ENCODE peak calls at places on chromosomes 1 and 21, in ten cellular contexts. One of them, this sample, is unnamed.
A peak's percentile ranks its signal among the peaks of the same experiment; 100 is the strongest.

GRCh38 chr1:117120774-117121588 is 568 bp downstream of the TRIM45 start:
- DNase-seq in stimulated activated CD4-positive, alpha-beta T cell treated with anti-CD3 and anti-CD28 coated beads, TNF-alpha, amount 100 ng/mL, for 24 hours: no peak
- DNase-seq in SK-MEL-5: peak; percentile 32
- DNase-seq in amniotic stem cell: no peak
- DNase-seq in T-helper 2 cell treated with Interferon-gamma antibody and Interleukin-4, amounts not matched to agents 5 μg/mL and 100 μg/mL, for 36 hours: no peak
- DNase-seq in ovary: no peak
- DNase-seq in NCI-H774: peak; percentile 46
- DNase-seq in T-helper 9 cell: no peak
- DNase-seq in islet precursor cell: peak; percentile 56
- DNase-seq in activated T-helper 1 cell treated with Interleukin-2 at 50 U/mL for 16 hours: no peak
- DNase-seq in this sample: peak; percentile 4

GRCh38 chr1:41056907-41057306 is 35.4 kb upstream of the SLFNL1 start:
- DNase-seq in islet precursor cell: no peak
- DNase-seq in T-helper 2 cell treated with Interferon-gamma antibody and Interleukin-4, amounts not matched to agents 5 μg/mL and 100 μg/mL, for 36 hours: no peak
- DNase-seq in T-helper 9 cell: no peak
- DNase-seq in NCI-H774: no peak
- DNase-seq in stimulated activated CD4-positive, alpha-beta T cell treated with anti-CD3 and anti-CD28 coated beads, TNF-alpha, amount 100 ng/mL, for 24 hours: no peak
- DNase-seq in amniotic stem cell: no peak
- DNase-seq in ovary: no peak
- DNase-seq in SK-MEL-5: no peak
- DNase-seq in activated T-helper 1 cell treated with Interleukin-2 at 50 U/mL for 16 hours: no peak
- DNase-seq in this sample: no peak

GRCh38 chr1:145985129-145985501 is 11.3 kb downstream of the TXNIP start:
- DNase-seq in amniotic stem cell: no peak
- DNase-seq in T-helper 2 cell treated with Interferon-gamma antibody and Interleukin-4, amounts not matched to agents 5 μg/mL and 100 μg/mL, for 36 hours: no peak
- DNase-seq in T-helper 9 cell: no peak
- DNase-seq in SK-MEL-5: no peak
- DNase-seq in stimulated activated CD4-positive, alpha-beta T cell treated with anti-CD3 and anti-CD28 coated beads, TNF-alpha, amount 100 ng/mL, for 24 hours: no peak
- DNase-seq in NCI-H774: no peak
- DNase-seq in islet precursor cell: no peak
- DNase-seq in ovary: no peak
- DNase-seq in activated T-helper 1 cell treated with Interleukin-2 at 50 U/mL for 16 hours: no peak
- DNase-seq in this sample: no peak

GRCh38 chr1:180909005-180909414 is 3.7 kb upstream of the KIAA1614 start:
- DNase-seq in ovary: no peak
- DNase-seq in SK-MEL-5: no peak
- DNase-seq in activated T-helper 1 cell treated with Interleukin-2 at 50 U/mL for 16 hours: no peak
- DNase-seq in stimulated activated CD4-positive, alpha-beta T cell treated with anti-CD3 and anti-CD28 coated beads, TNF-alpha, amount 100 ng/mL, for 24 hours: no peak
- DNase-seq in NCI-H774: no peak
- DNase-seq in T-helper 9 cell: no peak
- DNase-seq in amniotic stem cell: no peak
- DNase-seq in T-helper 2 cell treated with Interferon-gamma antibody and Interleukin-4, amounts not matched to agents 5 μg/mL and 100 μg/mL, for 36 hours: no peak
- DNase-seq in islet precursor cell: no peak
- DNase-seq in this sample: no peak

GRCh38 chr1:117735045-117735992 is 129.5 kb downstream of the TENT5C start:
- DNase-seq in NCI-H774: peak; percentile 19
- DNase-seq in islet precursor cell: no peak
- DNase-seq in T-helper 9 cell: no peak
- DNase-seq in ovary: peak; percentile 31
- DNase-seq in SK-MEL-5: peak; percentile 41
- DNase-seq in T-helper 2 cell treated with Interferon-gamma antibody and Interleukin-4, amounts not matched to agents 5 μg/mL and 100 μg/mL, for 36 hours: no peak
- DNase-seq in activated T-helper 1 cell treated with Interleukin-2 at 50 U/mL for 16 hours: no peak
- DNase-seq in amniotic stem cell: no peak
- DNase-seq in stimulated activated CD4-positive, alpha-beta T cell treated with anti-CD3 and anti-CD28 coated beads, TNF-alpha, amount 100 ng/mL, for 24 hours: no peak
- DNase-seq in this sample: no peak

GRCh38 chr1:38256072-38256471 is 209.5 kb upstream of the POU3F1 start:
- DNase-seq in SK-MEL-5: no peak
- DNase-seq in T-helper 9 cell: no peak
- DNase-seq in amniotic stem cell: no peak
- DNase-seq in NCI-H774: no peak
- DNase-seq in ovary: no peak
- DNase-seq in stimulated activated CD4-positive, alpha-beta T cell treated with anti-CD3 and anti-CD28 coated beads, TNF-alpha, amount 100 ng/mL, for 24 hours: no peak
- DNase-seq in islet precursor cell: no peak
- DNase-seq in activated T-helper 1 cell treated with Interleukin-2 at 50 U/mL for 16 hours: no peak
- DNase-seq in T-helper 2 cell treated with Interferon-gamma antibody and Interleukin-4, amounts not matched to agents 5 μg/mL and 100 μg/mL, for 36 hours: no peak
- DNase-seq in this sample: no peak

GRCh38 chr21:37700641-37701202 is 215.5 kb downstream of the KCNJ6 start:
- DNase-seq in islet precursor cell: peak; percentile 71
- DNase-seq in SK-MEL-5: peak; percentile 90
- DNase-seq in T-helper 9 cell: no peak
- DNase-seq in ovary: no peak
- DNase-seq in activated T-helper 1 cell treated with Interleukin-2 at 50 U/mL for 16 hours: no peak
- DNase-seq in amniotic stem cell: peak; percentile 7
- DNase-seq in NCI-H774: peak; percentile 55
- DNase-seq in T-helper 2 cell treated with Interferon-gamma antibody and Interleukin-4, amounts not matched to agents 5 μg/mL and 100 μg/mL, for 36 hours: peak; percentile 6
- DNase-seq in stimulated activated CD4-positive, alpha-beta T cell treated with anti-CD3 and anti-CD28 coated beads, TNF-alpha, amount 100 ng/mL, for 24 hours: no peak
- DNase-seq in this sample: no peak

GRCh38 chr1:10818262-10819197 is 22.1 kb upstream of the CASZ1 start:
- DNase-seq in T-helper 9 cell: no peak
- DNase-seq in activated T-helper 1 cell treated with Interleukin-2 at 50 U/mL for 16 hours: no peak
- DNase-seq in islet precursor cell: no peak
- DNase-seq in ovary: no peak
- DNase-seq in SK-MEL-5: no peak
- DNase-seq in NCI-H774: no peak
- DNase-seq in stimulated activated CD4-positive, alpha-beta T cell treated with anti-CD3 and anti-CD28 coated beads, TNF-alpha, amount 100 ng/mL, for 24 hours: no peak
- DNase-seq in amniotic stem cell: no peak
- DNase-seq in T-helper 2 cell treated with Interferon-gamma antibody and Interleukin-4, amounts not matched to agents 5 μg/mL and 100 μg/mL, for 36 hours: no peak
- DNase-seq in this sample: no peak

GRCh38 chr21:15430023-15430422 is 299.8 kb upstream of the USP25 start:
- DNase-seq in ovary: no peak
- DNase-seq in T-helper 2 cell treated with Interferon-gamma antibody and Interleukin-4, amounts not matched to agents 5 μg/mL and 100 μg/mL, for 36 hours: no peak
- DNase-seq in amniotic stem cell: no peak
- DNase-seq in NCI-H774: no peak
- DNase-seq in activated T-helper 1 cell treated with Interleukin-2 at 50 U/mL for 16 hours: no peak
- DNase-seq in islet precursor cell: no peak
- DNase-seq in T-helper 9 cell: no peak
- DNase-seq in SK-MEL-5: no peak
- DNase-seq in stimulated activated CD4-positive, alpha-beta T cell treated with anti-CD3 and anti-CD28 coated beads, TNF-alpha, amount 100 ng/mL, for 24 hours: no peak
- DNase-seq in this sample: no peak

GRCh38 chr21:41667136-41667535 is 99.7 kb downstream of the RIPK4 start:
- DNase-seq in SK-MEL-5: no peak
- DNase-seq in stimulated activated CD4-positive, alpha-beta T cell treated with anti-CD3 and anti-CD28 coated beads, TNF-alpha, amount 100 ng/mL, for 24 hours: no peak
- DNase-seq in NCI-H774: no peak
- DNase-seq in activated T-helper 1 cell treated with Interleukin-2 at 50 U/mL for 16 hours: no peak
- DNase-seq in ovary: no peak
- DNase-seq in amniotic stem cell: no peak
- DNase-seq in islet precursor cell: peak; percentile 21
- DNase-seq in T-helper 9 cell: no peak
- DNase-seq in T-helper 2 cell treated with Interferon-gamma antibody and Interleukin-4, amounts not matched to agents 5 μg/mL and 100 μg/mL, for 36 hours: no peak
- DNase-seq in this sample: no peak

GRCh38 chr1:10339815-10340214 is 59.0 kb upstream of the PGD start:
- DNase-seq in islet precursor cell: peak; percentile 93
- DNase-seq in NCI-H774: no peak
- DNase-seq in T-helper 9 cell: no peak
- DNase-seq in ovary: no peak
- DNase-seq in activated T-helper 1 cell treated with Interleukin-2 at 50 U/mL for 16 hours: no peak
- DNase-seq in stimulated activated CD4-positive, alpha-beta T cell treated with anti-CD3 and anti-CD28 coated beads, TNF-alpha, amount 100 ng/mL, for 24 hours: no peak
- DNase-seq in T-helper 2 cell treated with Interferon-gamma antibody and Interleukin-4, amounts not matched to agents 5 μg/mL and 100 μg/mL, for 36 hours: no peak
- DNase-seq in SK-MEL-5: peak; percentile 36
- DNase-seq in amniotic stem cell: no peak
- DNase-seq in this sample: no peak

GRCh38 chr1:15727021-15727420 is 9.0 kb upstream of the SLC25A34 start:
- DNase-seq in T-helper 2 cell treated with Interferon-gamma antibody and Interleukin-4, amounts not matched to agents 5 μg/mL and 100 μg/mL, for 36 hours: no peak
- DNase-seq in stimulated activated CD4-positive, alpha-beta T cell treated with anti-CD3 and anti-CD28 coated beads, TNF-alpha, amount 100 ng/mL, for 24 hours: no peak
- DNase-seq in ovary: no peak
- DNase-seq in T-helper 9 cell: no peak
- DNase-seq in NCI-H774: no peak
- DNase-seq in SK-MEL-5: no peak
- DNase-seq in activated T-helper 1 cell treated with Interleukin-2 at 50 U/mL for 16 hours: no peak
- DNase-seq in amniotic stem cell: no peak
- DNase-seq in islet precursor cell: no peak
- DNase-seq in this sample: no peak

GRCh38 chr1:244862699-244863490 is 1.4 kb downstream of the HNRNPU start:
- DNase-seq in stimulated activated CD4-positive, alpha-beta T cell treated with anti-CD3 and anti-CD28 coated beads, TNF-alpha, amount 100 ng/mL, for 24 hours: peak; percentile 95
- DNase-seq in T-helper 9 cell: peak; percentile 98
- DNase-seq in activated T-helper 1 cell treated with Interleukin-2 at 50 U/mL for 16 hours: peak; percentile 95
- DNase-seq in SK-MEL-5: peak; percentile 93
- DNase-seq in islet precursor cell: peak; percentile 96
- DNase-seq in amniotic stem cell: peak; percentile 48
- DNase-seq in ovary: peak; percentile 98
- DNase-seq in NCI-H774: peak; percentile 96
- DNase-seq in T-helper 2 cell treated with Interferon-gamma antibody and Interleukin-4, amounts not matched to agents 5 μg/mL and 100 μg/mL, for 36 hours: peak; percentile 93
- DNase-seq in this sample: peak; percentile 94

GRCh38 chr21:28758042-28758882 is 234.4 kb downstream of the LTN1 start:
- DNase-seq in islet precursor cell: no peak
- DNase-seq in stimulated activated CD4-positive, alpha-beta T cell treated with anti-CD3 and anti-CD28 coated beads, TNF-alpha, amount 100 ng/mL, for 24 hours: no peak
- DNase-seq in NCI-H774: no peak
- DNase-seq in T-helper 9 cell: no peak
- DNase-seq in activated T-helper 1 cell treated with Interleukin-2 at 50 U/mL for 16 hours: no peak
- DNase-seq in T-helper 2 cell treated with Interferon-gamma antibody and Interleukin-4, amounts not matched to agents 5 μg/mL and 100 μg/mL, for 36 hours: no peak
- DNase-seq in amniotic stem cell: no peak
- DNase-seq in ovary: no peak
- DNase-seq in SK-MEL-5: no peak
- DNase-seq in this sample: no peak

GRCh38 chr1:20402585-20403422 is 83.2 kb downstream of the CAMK2N1 start:
- DNase-seq in SK-MEL-5: no peak
- DNase-seq in T-helper 9 cell: no peak
- DNase-seq in islet precursor cell: peak; percentile 47
- DNase-seq in NCI-H774: no peak
- DNase-seq in amniotic stem cell: no peak
- DNase-seq in activated T-helper 1 cell treated with Interleukin-2 at 50 U/mL for 16 hours: no peak
- DNase-seq in stimulated activated CD4-positive, alpha-beta T cell treated with anti-CD3 and anti-CD28 coated beads, TNF-alpha, amount 100 ng/mL, for 24 hours: no peak
- DNase-seq in ovary: no peak
- DNase-seq in T-helper 2 cell treated with Interferon-gamma antibody and Interleukin-4, amounts not matched to agents 5 μg/mL and 100 μg/mL, for 36 hours: no peak
- DNase-seq in this sample: no peak

GRCh38 chr1:18484276-18484675 is 3.5 kb downstream of the KLHDC7A start:
- DNase-seq in activated T-helper 1 cell treated with Interleukin-2 at 50 U/mL for 16 hours: no peak
- DNase-seq in T-helper 2 cell treated with Interferon-gamma antibody and Interleukin-4, amounts not matched to agents 5 μg/mL and 100 μg/mL, for 36 hours: no peak
- DNase-seq in T-helper 9 cell: no peak
- DNase-seq in stimulated activated CD4-positive, alpha-beta T cell treated with anti-CD3 and anti-CD28 coated beads, TNF-alpha, amount 100 ng/mL, for 24 hours: no peak
- DNase-seq in NCI-H774: no peak
- DNase-seq in islet precursor cell: no peak
- DNase-seq in ovary: no peak
- DNase-seq in SK-MEL-5: no peak
- DNase-seq in amniotic stem cell: no peak
- DNase-seq in this sample: no peak

GRCh38 chr1:209583408-209583807 is at the start of gene CAMK1G:
- DNase-seq in amniotic stem cell: peak; percentile 65
- DNase-seq in stimulated activated CD4-positive, alpha-beta T cell treated with anti-CD3 and anti-CD28 coated beads, TNF-alpha, amount 100 ng/mL, for 24 hours: no peak
- DNase-seq in ovary: peak; percentile 34
- DNase-seq in T-helper 9 cell: no peak
- DNase-seq in T-helper 2 cell treated with Interferon-gamma antibody and Interleukin-4, amounts not matched to agents 5 μg/mL and 100 μg/mL, for 36 hours: no peak
- DNase-seq in NCI-H774: peak; percentile 17
- DNase-seq in islet precursor cell: peak; percentile 76
- DNase-seq in SK-MEL-5: peak; percentile 28
- DNase-seq in activated T-helper 1 cell treated with Interleukin-2 at 50 U/mL for 16 hours: no peak
- DNase-seq in this sample: no peak

GRCh38 chr1:201845331-201846083 is 16.6 kb downstream of the IPO9 start:
- DNase-seq in stimulated activated CD4-positive, alpha-beta T cell treated with anti-CD3 and anti-CD28 coated beads, TNF-alpha, amount 100 ng/mL, for 24 hours: no peak
- DNase-seq in ovary: no peak
- DNase-seq in T-helper 9 cell: no peak
- DNase-seq in islet precursor cell: no peak
- DNase-seq in amniotic stem cell: no peak
- DNase-seq in SK-MEL-5: no peak
- DNase-seq in activated T-helper 1 cell treated with Interleukin-2 at 50 U/mL for 16 hours: no peak
- DNase-seq in NCI-H774: no peak
- DNase-seq in T-helper 2 cell treated with Interferon-gamma antibody and Interleukin-4, amounts not matched to agents 5 μg/mL and 100 μg/mL, for 36 hours: no peak
- DNase-seq in this sample: no peak

GRCh38 chr1:200075938-200076546 is 48.5 kb downstream of the NR5A2 start:
- DNase-seq in SK-MEL-5: peak; percentile 75
- DNase-seq in ovary: no peak
- DNase-seq in amniotic stem cell: peak; percentile 43
- DNase-seq in NCI-H774: no peak
- DNase-seq in islet precursor cell: peak; percentile 59
- DNase-seq in T-helper 2 cell treated with Interferon-gamma antibody and Interleukin-4, amounts not matched to agents 5 μg/mL and 100 μg/mL, for 36 hours: no peak
- DNase-seq in activated T-helper 1 cell treated with Interleukin-2 at 50 U/mL for 16 hours: no peak
- DNase-seq in stimulated activated CD4-positive, alpha-beta T cell treated with anti-CD3 and anti-CD28 coated beads, TNF-alpha, amount 100 ng/mL, for 24 hours: no peak
- DNase-seq in T-helper 9 cell: no peak
- DNase-seq in this sample: no peak

GRCh38 chr1:71413441-71414170 is 332.8 kb upstream of the ZRANB2 start:
- DNase-seq in T-helper 9 cell: no peak
- DNase-seq in stimulated activated CD4-positive, alpha-beta T cell treated with anti-CD3 and anti-CD28 coated beads, TNF-alpha, amount 100 ng/mL, for 24 hours: no peak
- DNase-seq in T-helper 2 cell treated with Interferon-gamma antibody and Interleukin-4, amounts not matched to agents 5 μg/mL and 100 μg/mL, for 36 hours: no peak
- DNase-seq in activated T-helper 1 cell treated with Interleukin-2 at 50 U/mL for 16 hours: no peak
- DNase-seq in NCI-H774: no peak
- DNase-seq in ovary: no peak
- DNase-seq in islet precursor cell: no peak
- DNase-seq in SK-MEL-5: no peak
- DNase-seq in amniotic stem cell: no peak
- DNase-seq in this sample: no peak

GRCh38 chr1:40824591-40825429 is 37.4 kb downstream of the CITED4 start:
- DNase-seq in stimulated activated CD4-positive, alpha-beta T cell treated with anti-CD3 and anti-CD28 coated beads, TNF-alpha, amount 100 ng/mL, for 24 hours: no peak
- DNase-seq in amniotic stem cell: peak; percentile 14
- DNase-seq in SK-MEL-5: no peak
- DNase-seq in NCI-H774: no peak
- DNase-seq in T-helper 9 cell: no peak
- DNase-seq in T-helper 2 cell treated with Interferon-gamma antibody and Interleukin-4, amounts not matched to agents 5 μg/mL and 100 μg/mL, for 36 hours: no peak
- DNase-seq in islet precursor cell: peak; percentile 71
- DNase-seq in activated T-helper 1 cell treated with Interleukin-2 at 50 U/mL for 16 hours: no peak
- DNase-seq in ovary: no peak
- DNase-seq in this sample: no peak

GRCh38 chr1:225752245-225752644 is 25.4 kb upstream of the SRP9 start:
- DNase-seq in amniotic stem cell: no peak
- DNase-seq in islet precursor cell: no peak
- DNase-seq in NCI-H774: no peak
- DNase-seq in activated T-helper 1 cell treated with Interleukin-2 at 50 U/mL for 16 hours: no peak
- DNase-seq in SK-MEL-5: no peak
- DNase-seq in ovary: no peak
- DNase-seq in stimulated activated CD4-positive, alpha-beta T cell treated with anti-CD3 and anti-CD28 coated beads, TNF-alpha, amount 100 ng/mL, for 24 hours: no peak
- DNase-seq in T-helper 2 cell treated with Interferon-gamma antibody and Interleukin-4, amounts not matched to agents 5 μg/mL and 100 μg/mL, for 36 hours: no peak
- DNase-seq in T-helper 9 cell: no peak
- DNase-seq in this sample: no peak

GRCh38 chr1:235401251-235401650 is 34.0 kb downstream of the TBCE start:
- DNase-seq in NCI-H774: no peak
- DNase-seq in activated T-helper 1 cell treated with Interleukin-2 at 50 U/mL for 16 hours: no peak
- DNase-seq in ovary: no peak
- DNase-seq in T-helper 9 cell: no peak
- DNase-seq in SK-MEL-5: no peak
- DNase-seq in amniotic stem cell: peak; percentile 7
- DNase-seq in stimulated activated CD4-positive, alpha-beta T cell treated with anti-CD3 and anti-CD28 coated beads, TNF-alpha, amount 100 ng/mL, for 24 hours: no peak
- DNase-seq in T-helper 2 cell treated with Interferon-gamma antibody and Interleukin-4, amounts not matched to agents 5 μg/mL and 100 μg/mL, for 36 hours: no peak
- DNase-seq in islet precursor cell: no peak
- DNase-seq in this sample: no peak

GRCh38 chr1:3399732-3400131 is 54.7 kb upstream of the ARHGEF16 start:
- DNase-seq in SK-MEL-5: no peak
- DNase-seq in T-helper 9 cell: no peak
- DNase-seq in ovary: no peak
- DNase-seq in T-helper 2 cell treated with Interferon-gamma antibody and Interleukin-4, amounts not matched to agents 5 μg/mL and 100 μg/mL, for 36 hours: no peak
- DNase-seq in amniotic stem cell: no peak
- DNase-seq in activated T-helper 1 cell treated with Interleukin-2 at 50 U/mL for 16 hours: no peak
- DNase-seq in NCI-H774: no peak
- DNase-seq in islet precursor cell: no peak
- DNase-seq in stimulated activated CD4-positive, alpha-beta T cell treated with anti-CD3 and anti-CD28 coated beads, TNF-alpha, amount 100 ng/mL, for 24 hours: no peak
- DNase-seq in this sample: no peak

GRCh38 chr1:10696977-10697376 is 99.5 kb downstream of the CASZ1 start:
- DNase-seq in islet precursor cell: no peak
- DNase-seq in amniotic stem cell: no peak
- DNase-seq in SK-MEL-5: no peak
- DNase-seq in stimulated activated CD4-positive, alpha-beta T cell treated with anti-CD3 and anti-CD28 coated beads, TNF-alpha, amount 100 ng/mL, for 24 hours: no peak
- DNase-seq in NCI-H774: no peak
- DNase-seq in T-helper 9 cell: no peak
- DNase-seq in ovary: no peak
- DNase-seq in activated T-helper 1 cell treated with Interleukin-2 at 50 U/mL for 16 hours: no peak
- DNase-seq in T-helper 2 cell treated with Interferon-gamma antibody and Interleukin-4, amounts not matched to agents 5 μg/mL and 100 μg/mL, for 36 hours: peak; percentile 49
- DNase-seq in this sample: peak; percentile 22

GRCh38 chr1:24609949-24610517 is 33.1 kb upstream of the SRRM1 start:
- DNase-seq in T-helper 9 cell: no peak
- DNase-seq in ovary: no peak
- DNase-seq in amniotic stem cell: no peak
- DNase-seq in islet precursor cell: peak; percentile 37
- DNase-seq in SK-MEL-5: no peak
- DNase-seq in T-helper 2 cell treated with Interferon-gamma antibody and Interleukin-4, amounts not matched to agents 5 μg/mL and 100 μg/mL, for 36 hours: no peak
- DNase-seq in NCI-H774: no peak
- DNase-seq in stimulated activated CD4-positive, alpha-beta T cell treated with anti-CD3 and anti-CD28 coated beads, TNF-alpha, amount 100 ng/mL, for 24 hours: no peak
- DNase-seq in activated T-helper 1 cell treated with Interleukin-2 at 50 U/mL for 16 hours: no peak
- DNase-seq in this sample: no peak

GRCh38 chr1:109307363-109308021 is 681 bp upstream of the MYBPHL start:
- DNase-seq in ovary: no peak
- DNase-seq in stimulated activated CD4-positive, alpha-beta T cell treated with anti-CD3 and anti-CD28 coated beads, TNF-alpha, amount 100 ng/mL, for 24 hours: no peak
- DNase-seq in islet precursor cell: peak; percentile 73
- DNase-seq in SK-MEL-5: no peak
- DNase-seq in T-helper 9 cell: no peak
- DNase-seq in NCI-H774: peak; percentile 43
- DNase-seq in amniotic stem cell: no peak
- DNase-seq in T-helper 2 cell treated with Interferon-gamma antibody and Interleukin-4, amounts not matched to agents 5 μg/mL and 100 μg/mL, for 36 hours: no peak
- DNase-seq in activated T-helper 1 cell treated with Interleukin-2 at 50 U/mL for 16 hours: no peak
- DNase-seq in this sample: no peak

GRCh38 chr21:34073032-34073748 is at the start of the genes MRPS6 and SLC5A3:
- DNase-seq in T-helper 2 cell treated with Interferon-gamma antibody and Interleukin-4, amounts not matched to agents 5 μg/mL and 100 μg/mL, for 36 hours: peak; percentile 80
- DNase-seq in NCI-H774: peak; percentile 82
- DNase-seq in islet precursor cell: peak; percentile 95
- DNase-seq in ovary: peak; percentile 82
- DNase-seq in activated T-helper 1 cell treated with Interleukin-2 at 50 U/mL for 16 hours: peak; percentile 62
- DNase-seq in SK-MEL-5: peak; percentile 75
- DNase-seq in amniotic stem cell: peak; percentile 72
- DNase-seq in stimulated activated CD4-positive, alpha-beta T cell treated with anti-CD3 and anti-CD28 coated beads, TNF-alpha, amount 100 ng/mL, for 24 hours: peak; percentile 52
- DNase-seq in T-helper 9 cell: peak; percentile 71
- DNase-seq in this sample: peak; percentile 68